ENCODE peak calls at places on chromosomes 16 and 17, in four cellular contexts. C is upper lobe of right lung, Y is GM13977, L is neural progenitor cell. F is an unnamed sample.

GRCh38 chr17:31877341-31877740 is 18.3 kb upstream of the COPRS start:
- DNase-seq in C (no peak), Y (no peak), L (no peak), F (no peak)

GRCh38 chr16:74322301-74322710 is 25.7 kb downstream of the PSMD7 start:
- DNase-seq in C (no peak), Y (no peak), L (no peak), F (no peak)

GRCh38 chr17:60573139-60573975 is 26.6 kb upstream of the PPM1D start:
- DNase-seq in C (no peak), Y (no peak), L (no peak), F (peak; percentile 25)

GRCh38 chr16:31138621-31139578 is 3.4 kb upstream of the PRSS8 start:
- DNase-seq in C (peak; percentile 92), Y (no peak), L (peak; percentile 17), F (peak; percentile 94)

GRCh38 chr17:58703137-58703846 is 10.9 kb downstream of the RAD51C start:
- DNase-seq in C (no peak), Y (no peak), L (no peak), F (no peak)

GRCh38 chr16:3187798-3188674 is at the start of gene OR1F1:
- DNase-seq in C (no peak), Y (peak; percentile 72), L (peak; percentile 65), F (no peak)

GRCh38 chr16:19289805-19290490 is 4.4 kb downstream of the CLEC19A start:
- DNase-seq in C (no peak), Y (no peak), L (peak; percentile 83), F (no peak)

GRCh38 chr17:77445030-77445907 is 304.5 kb downstream of the SEC14L1 start:
- DNase-seq in C (no peak), Y (peak; percentile 78), L (no peak), F (no peak)

GRCh38 chr17:42438600-42439567 is 15.8 kb upstream of the CAVIN1 start:
- DNase-seq in C (no peak), Y (no peak), L (no peak), F (peak; percentile 48)

GRCh38 chr17:17055286-17056166 is 13.3 kb downstream of the MPRIP start:
- DNase-seq in C (peak; percentile 61), Y (no peak), L (no peak), F (no peak)

GRCh38 chr16:53502331-53503269 is at the start of gene AKTIP:
- DNase-seq in C (peak; percentile 91), Y (peak; percentile 67), L (peak; percentile 44), F (peak; percentile 85)

GRCh38 chr17:230371-230770 is 48.9 kb upstream of the DOC2B start:
- DNase-seq in C (peak; percentile 34), Y (no peak), L (no peak), F (no peak)

GRCh38 chr16:84893849-84894599 is 74.2 kb downstream of the CRISPLD2 start:
- DNase-seq in C (no peak), Y (peak; percentile 36), L (no peak), F (no peak)

GRCh38 chr16:78249056-78249455 is 149.6 kb downstream of the WWOX start:
- DNase-seq in C (peak; percentile 77), Y (no peak), L (peak; percentile 73), F (peak; percentile 79)

GRCh38 chr16:57518922-57519321 is 17.4 kb downstream of the CCDC102A start:
- DNase-seq in C (no peak), Y (no peak), L (no peak), F (no peak)

GRCh38 chr17:72365857-72366415 is 245.1 kb downstream of the SOX9 start:
- DNase-seq in C (no peak), Y (no peak), L (no peak), F (no peak)

GRCh38 chr16:3046506-3047386 is at the start of gene MMP25:
- DNase-seq in C (no peak), Y (peak; percentile 67), L (peak; percentile 61), F (no peak)

GRCh38 chr17:63939884-63940283 is 7.8 kb upstream of the CD79B start:
- DNase-seq in C (no peak), Y (no peak), L (no peak), F (no peak)

GRCh38 chr16:87470332-87470731 is 22.5 kb downstream of the ZCCHC14 start:
- DNase-seq in C (no peak), Y (no peak), L (peak; percentile 30), F (no peak)

GRCh38 chr17:40094874-40095273 is 5.5 kb downstream of the NR1D1 start:
- DNase-seq in C (no peak), Y (no peak), L (no peak), F (no peak)

GRCh38 chr17:74493381-74493833 is 27.0 kb downstream of the CD300A start:
- DNase-seq in C (peak; percentile 80), Y (peak; percentile 72), L (peak; percentile 87), F (peak; percentile 76)

GRCh38 chr16:25799816-25800215 is 108.1 kb downstream of the HS3ST4 start:
- DNase-seq in C (no peak), Y (no peak), L (no peak), F (no peak)

GRCh38 chr17:8464941-8465340 is 29.3 kb downstream of the NDEL1 start:
- DNase-seq in C (no peak), Y (no peak), L (no peak), F (no peak)

GRCh38 chr16:77585379-77585778 is 136.9 kb upstream of the NUDT7 start:
- DNase-seq in C (no peak), Y (no peak), L (no peak), F (no peak)

GRCh38 chr16:85794696-85795095 is 4.6 kb downstream of the EMC8 start:
- DNase-seq in C (no peak), Y (no peak), L (no peak), F (no peak)

GRCh38 chr16:19843371-19843770 is 41.3 kb downstream of the GPRC5B start:
- DNase-seq in C (no peak), Y (no peak), L (no peak), F (no peak)

GRCh38 chr17:72735089-72735488 is 357.4 kb downstream of the SLC39A11 start:
- DNase-seq in C (no peak), Y (no peak), L (no peak), F (no peak)

DNA sequence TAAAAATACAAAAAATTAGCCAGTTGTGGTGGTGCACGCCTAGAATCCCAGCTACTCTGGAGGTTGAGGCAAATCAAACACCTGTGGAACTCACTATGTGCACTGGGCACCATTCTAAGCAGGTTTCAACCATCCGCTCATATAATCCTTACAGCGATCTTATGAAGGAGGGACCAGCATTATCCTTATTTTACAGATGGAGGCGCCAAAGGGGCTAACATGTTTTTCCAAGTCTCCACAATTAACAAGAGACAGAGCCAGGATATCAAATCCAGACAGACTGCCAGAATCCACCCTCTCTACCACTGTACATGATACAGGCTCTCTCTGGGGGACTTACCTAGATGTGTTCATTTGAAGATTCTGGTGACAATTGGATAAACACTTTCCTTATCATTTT is 479.0 kb downstream of the XYLT1 start:
- DNase-seq in C (no peak), Y (no peak), L (no peak), F (no peak)
- TF ChIP-seq CTCF in C (no peak), Y (no peak), L (peak; percentile 4), F (no peak)

DNA sequence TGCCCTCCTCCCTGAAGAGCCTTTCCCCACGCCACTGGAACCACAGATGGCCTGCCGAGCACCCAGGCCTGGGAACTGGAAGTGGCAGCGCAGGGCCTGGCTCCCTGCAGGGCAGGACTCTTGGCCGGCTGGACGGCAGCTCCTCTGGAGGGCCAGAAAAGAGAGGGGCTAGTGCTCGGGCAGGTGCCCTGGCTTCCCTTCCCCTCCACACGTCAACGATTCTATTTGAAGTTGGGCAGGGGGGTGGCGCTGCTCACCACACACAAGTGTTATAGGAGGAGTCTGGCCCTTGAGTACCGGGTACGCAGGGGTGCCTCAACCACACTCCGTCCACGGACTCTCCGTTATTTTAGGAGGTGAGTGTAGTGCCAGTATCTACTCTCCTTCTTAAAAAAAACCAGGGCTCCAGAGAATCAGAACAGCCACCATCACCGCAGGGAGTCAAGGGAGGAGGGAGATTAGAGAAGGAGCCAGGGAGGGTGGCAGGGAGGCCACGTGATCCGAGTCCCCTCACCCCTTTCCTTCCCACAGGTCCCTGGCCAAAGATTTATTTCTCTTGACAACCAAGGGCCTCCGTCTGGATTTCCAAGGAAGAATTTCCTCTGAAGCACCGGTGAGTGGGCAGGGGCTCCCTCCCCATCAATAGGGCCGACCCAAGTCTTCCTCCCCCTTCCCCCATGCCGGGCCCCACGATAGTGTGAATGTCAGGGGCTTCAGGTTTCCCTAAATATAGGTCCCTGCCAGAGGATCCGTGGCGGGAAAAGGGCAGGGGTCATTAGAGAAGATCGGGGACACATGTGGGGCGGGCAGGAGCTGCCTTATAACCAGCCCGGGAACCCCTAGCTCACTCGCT is 1.4 kb upstream of the ALDOA start:
- DNase-seq in C (peak; percentile 88), Y (peak; percentile 82), L (peak; percentile 64), F (peak; percentile 85)
- TF ChIP-seq CTCF in C (peak; percentile 36), Y (peak; percentile 50), L (peak; percentile 26), F (peak; percentile 20)

GRCh38 chr16:72060405-72060804 is 2.6 kb upstream of the HPR start:
- DNase-seq in C (no peak), Y (no peak), L (no peak), F (no peak)
- TF ChIP-seq CTCF in C (no peak), Y (no peak), L (no peak), F (no peak)

GRCh38 chr16:181668-182021 is 1.4 kb downstream of the HBQ1 start:
- DNase-seq in C (no peak), Y (no peak), L (no peak), F (no peak)

GRCh38 chr16:179431-179830 is 828 bp upstream of the HBQ1 start:
- DNase-seq in C (no peak), Y (no peak), L (no peak), F (no peak)

GRCh38 chr16:177981-178676 is 1.6 kb downstream of the HBA1 start:
- DNase-seq in C (no peak), Y (no peak), L (no peak), F (no peak)

GRCh38 chr16:180921-181667 is 835 bp downstream of the HBQ1 start:
- DNase-seq in C (peak; percentile 89), Y (peak; percentile 96), L (peak; percentile 93), F (peak; percentile 65)

DNA sequence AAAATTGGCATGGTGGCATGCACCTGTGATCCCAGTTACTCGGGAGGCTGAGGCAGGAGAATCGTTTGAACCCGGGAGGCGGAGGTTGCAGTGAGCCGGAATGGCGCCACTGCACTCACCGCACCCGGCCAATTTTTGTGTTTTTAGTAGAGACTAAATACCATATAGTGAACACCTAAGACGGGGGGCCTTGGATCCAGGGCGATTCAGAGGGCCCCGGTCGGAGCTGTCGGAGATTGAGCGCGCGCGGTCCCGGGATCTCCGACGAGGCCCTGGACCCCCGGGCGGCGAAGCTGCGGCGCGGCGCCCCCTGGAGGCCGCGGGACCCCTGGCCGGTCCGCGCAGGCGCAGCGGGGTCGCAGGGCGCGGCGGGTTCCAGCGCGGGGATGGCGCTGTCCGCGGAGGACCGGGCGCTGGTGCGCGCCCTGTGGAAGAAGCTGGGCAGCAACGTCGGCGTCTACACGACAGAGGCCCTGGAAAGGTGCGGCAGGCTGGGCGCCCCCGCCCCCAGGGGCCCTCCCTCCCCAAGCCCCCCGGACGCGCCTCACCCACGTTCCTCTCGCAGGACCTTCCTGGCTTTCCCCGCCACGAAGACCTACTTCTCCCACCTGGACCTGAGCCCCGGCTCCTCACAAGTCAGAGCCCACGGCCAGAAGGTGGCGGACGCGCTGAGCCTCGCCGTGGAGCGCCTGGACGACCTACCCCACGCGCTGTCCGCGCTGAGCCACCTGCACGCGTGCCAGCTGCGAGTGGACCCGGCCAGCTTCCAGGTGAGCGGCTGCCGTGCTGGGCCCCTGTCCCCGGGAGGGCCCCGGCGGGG is at the start of gene HBQ1:
- DNase-seq in C (no peak), Y (peak; percentile 78), L (peak; percentile 78), F (peak; percentile 24)
- TF ChIP-seq CTCF in C (peak; percentile 35), Y (peak; percentile 67), L (peak; percentile 66), F (no peak)

DNA sequence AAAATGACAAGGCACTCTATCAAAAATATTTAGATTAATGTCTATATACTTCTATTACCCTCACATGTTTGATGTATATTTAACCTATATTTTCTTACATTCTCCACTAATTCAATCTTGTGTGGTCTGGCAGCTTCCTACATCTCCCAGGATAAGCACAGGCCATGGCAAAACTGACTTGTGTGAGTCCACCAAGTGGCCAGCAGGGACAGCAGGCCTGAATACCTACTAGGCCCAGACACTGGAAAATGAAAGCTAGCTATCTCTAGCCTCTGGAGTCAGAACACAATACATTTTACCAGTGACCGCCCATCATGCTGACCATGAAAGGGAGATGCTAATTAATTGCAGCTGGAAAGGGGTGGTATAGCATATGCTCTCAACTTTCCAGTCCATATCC is 132.3 kb downstream of the PCTP start:
- DNase-seq in C (no peak), Y (no peak), L (peak; percentile 38), F (no peak)
- TF ChIP-seq CTCF in C (no peak), Y (no peak), L (peak; percentile 36), F (no peak)